ENCODE peak calls at places on chromosomes 1 and 21, in four cellular contexts. K is Panc1, M is nucleus accumbens, J is fibroblast of lung. S is an unnamed sample.

GRCh38 chr1:71001627-71002026 is 46.0 kb downstream of the PTGER3 start:
- DNase-seq in M (no peak), J (no peak), K (no peak), S (no peak)

GRCh38 chr1:206907304-206907991 is 10.2 kb downstream of the IL24 start:
- DNase-seq in K (no peak), M (no peak), J (no peak), S (no peak)

GRCh38 chr1:116538527-116538926 is 32.3 kb downstream of the CD58 start:
- DNase-seq in K (no peak), M (no peak), J (peak; percentile 75), S (peak; percentile 29)

GRCh38 chr1:54547601-54548388 is at the start of gene ACOT11:
- DNase-seq in K (no peak), J (peak; percentile 58), M (peak; percentile 64), S (peak; percentile 47)

GRCh38 chr21:44508426-44508710 is 31.6 kb downstream of the KRTAP10-1 start:
- DNase-seq in M (no peak), J (no peak), K (no peak), S (no peak)

GRCh38 chr1:154420172-154420571 is 15.0 kb downstream of the IL6R start:
- DNase-seq in K (peak; percentile 75), J (peak; percentile 86), M (peak; percentile 17), S (peak; percentile 96)

GRCh38 chr1:244460195-244460594 is 878 bp upstream of the CATSPERE start:
- DNase-seq in M (no peak), J (peak; percentile 22), K (no peak), S (no peak)

GRCh38 chr1:53893999-53894636 is at the start of gene DIO1:
- DNase-seq in K (no peak), M (no peak), J (no peak), S (no peak)